ENCODE peak calls at places on chromosomes 7 and 10, in eight cellular contexts. C is frontal cortex, J is hippocampal formation, I is endodermal cell, T is posterior vena cava, M is HS-5, F is endothelial cell, W is NCI-H460. U is an unnamed sample.

GRCh38 chr7:110921478-110922210 is 169.3 kb upstream of the LRRN3 start:
- DNase-seq in M (no peak), W (no peak), T (no peak), J (no peak), C (no peak), F (no peak), I (no peak), U (no peak)

GRCh38 chr10:51048792-51049191 is 25.5 kb upstream of the PRKG1 start:
- DNase-seq in T (no peak), I (no peak), C (no peak), F (no peak), J (no peak), M (no peak), W (no peak), U (no peak)

GRCh38 chr7:6271091-6271658 is 1.2 kb downstream of the CYTH3 start:
- DNase-seq in C (peak; percentile 62), F (peak; percentile 31), M (no peak), T (peak; percentile 88), J (peak; percentile 57), I (peak; percentile 68), W (peak; percentile 55), U (no peak)

GRCh38 chr10:16965740-16966447 is 148.7 kb upstream of the RSU1 start:
- DNase-seq in I (peak; percentile 65), M (peak; percentile 85), T (no peak), W (peak; percentile 67), F (no peak), J (no peak), C (no peak), U (no peak)

GRCh38 chr7:102221961-102222360 is 64.7 kb upstream of the SH2B2 start:
- DNase-seq in W (no peak), F (no peak), I (no peak), T (no peak), C (no peak), M (no peak), J (no peak), U (no peak)

GRCh38 chr10:78977761-78978305 is 90.9 kb upstream of the ZMIZ1 start:
- DNase-seq in T (peak; percentile 88), F (no peak), M (peak; percentile 81), W (no peak), I (no peak), C (no peak), J (no peak), U (peak; percentile 60)

GRCh38 chr10:117980216-117980615 is 66.5 kb downstream of the RAB11FIP2 start:
- DNase-seq in I (no peak), F (no peak), M (peak; percentile 69), C (no peak), J (no peak), W (peak; percentile 19), T (no peak), U (no peak)

GRCh38 chr7:13291010-13291409 is 603.6 kb downstream of the ARL4A start:
- DNase-seq in F (no peak), I (no peak), T (no peak), M (peak; percentile 49), C (no peak), J (no peak), W (no peak), U (no peak)

GRCh38 chr7:11177793-11178192 is 204.1 kb downstream of the PHF14 start:
- DNase-seq in C (no peak), M (peak; percentile 14), W (no peak), I (no peak), F (no peak), J (no peak), T (no peak), U (no peak)

GRCh38 chr7:7157177-7157886 is 25.0 kb upstream of the C1GALT1 start:
- DNase-seq in F (no peak), J (no peak), C (no peak), I (no peak), W (no peak), T (no peak), M (peak; percentile 77), U (no peak)

GRCh38 chr10:89213191-89213808 is 6.2 kb upstream of the CH25H start:
- DNase-seq in F (no peak), T (no peak), J (no peak), I (no peak), W (peak; percentile 26), C (peak; percentile 36), M (no peak), U (peak; percentile 28)

GRCh38 chr7:46694058-46694457 is 773.0 kb upstream of the IGFBP3 start:
- DNase-seq in C (no peak), W (no peak), I (no peak), M (no peak), F (no peak), T (no peak), J (no peak), U (no peak)

GRCh38 chr7:26192485-26193087 is 8.0 kb downstream of the HNRNPA2B1 start:
- DNase-seq in M (no peak), I (no peak), T (no peak), F (no peak), W (no peak), C (no peak), J (no peak), U (no peak)

GRCh38 chr10:92750788-92751533 is 61.2 kb downstream of the HHEX start:
- DNase-seq in J (no peak), T (no peak), M (no peak), F (no peak), I (no peak), C (no peak), W (peak; percentile 92), U (no peak)

GRCh38 chr7:17625038-17625437 is 315.3 kb downstream of the SNX13 start:
- DNase-seq in C (no peak), F (no peak), J (no peak), W (no peak), M (peak; percentile 68), T (no peak), I (no peak), U (no peak)

GRCh38 chr10:123633106-123633505 is 33.0 kb upstream of the GPR26 start:
- DNase-seq in F (no peak), I (peak; percentile 22), W (no peak), M (no peak), C (no peak), T (no peak), J (no peak), U (no peak)

GRCh38 chr7:1454471-1455065 is 4.7 kb downstream of the MICALL2 start:
- DNase-seq in C (peak; percentile 73), F (peak; percentile 30), M (no peak), W (no peak), I (no peak), J (peak; percentile 37), T (no peak), U (no peak)

GRCh38 chr7:94375713-94376112 is 19.0 kb upstream of the COL1A2 start:
- DNase-seq in T (no peak), I (peak; percentile 57), F (no peak), J (no peak), W (peak; percentile 29), C (no peak), M (peak; percentile 70), U (no peak)

GRCh38 chr7:92636018-92636560 is 45.9 kb upstream of the FAM133B start:
- DNase-seq in T (no peak), W (no peak), F (no peak), C (no peak), J (no peak), M (no peak), I (no peak), U (no peak)

GRCh38 chr7:99595111-99595745 is 2.8 kb upstream of the TMEM225B start:
- DNase-seq in M (no peak), I (no peak), T (no peak), J (no peak), F (no peak), W (no peak), C (no peak), U (no peak)

GRCh38 chr10:122864901-122865300 is 14.5 kb downstream of the FAM24B start:
- DNase-seq in T (no peak), C (no peak), F (no peak), W (peak; percentile 49), M (no peak), I (no peak), J (no peak), U (no peak)

GRCh38 chr7:117247809-117248208 is 75.0 kb downstream of the WNT2 start:
- DNase-seq in F (no peak), I (no peak), C (no peak), T (no peak), W (no peak), J (no peak), M (no peak), U (no peak)

GRCh38 chr7:90988996-90989765 is 275.1 kb upstream of the FZD1 start:
- DNase-seq in C (no peak), I (no peak), F (no peak), W (no peak), T (no peak), J (no peak), M (no peak), U (no peak)

GRCh38 chr10:94199565-94199964 is 163.2 kb downstream of the NOC3L start:
- DNase-seq in T (no peak), M (no peak), I (no peak), J (no peak), F (no peak), C (no peak), W (no peak), U (no peak)

GRCh38 chr10:33350041-33350440 is 15.6 kb upstream of the NRP1 start:
- DNase-seq in M (no peak), C (no peak), W (no peak), T (no peak), J (no peak), F (no peak), I (no peak), U (no peak)

GRCh38 chr10:7340179-7340874 is 70.5 kb downstream of the SFMBT2 start:
- DNase-seq in C (no peak), J (peak; percentile 20), F (no peak), T (no peak), W (no peak), I (peak; percentile 48), M (no peak), U (no peak)

GRCh38 chr10:121662945-121663917 is 65.0 kb upstream of the FGFR2 start:
- DNase-seq in M (no peak), C (no peak), W (no peak), T (no peak), I (peak; percentile 92), F (peak; percentile 72), J (no peak), U (peak; percentile 75)

GRCh38 chr7:128270799-128271411 is 29.8 kb downstream of the LEP start:
- DNase-seq in C (no peak), W (no peak), J (no peak), T (peak; percentile 78), F (no peak), M (no peak), I (peak; percentile 64), U (no peak)

GRCh38 chr10:45470098-45471012 is 96.3 kb downstream of the ALOX5 start:
- DNase-seq in T (no peak), C (no peak), W (no peak), M (no peak), J (no peak), I (peak; percentile 81), F (no peak), U (peak; percentile 35)

GRCh38 chr7:150356265-150356897 is 12.2 kb upstream of the REPIN1 start:
- DNase-seq in F (no peak), C (no peak), W (peak; percentile 33), M (no peak), T (no peak), I (peak; percentile 61), J (no peak), U (no peak)

GRCh38 chr7:93232673-93233018 is 480 bp downstream of the VPS50 start:
- DNase-seq in C (no peak), I (no peak), J (no peak), W (no peak), M (no peak), T (no peak), F (peak; percentile 15), U (no peak)

GRCh38 chr7:55351263-55351662 is 13.9 kb upstream of the LANCL2 start:
- DNase-seq in C (no peak), F (no peak), W (no peak), T (no peak), I (no peak), J (no peak), M (no peak), U (no peak)

GRCh38 chr10:73262105-73262730 is 9.8 kb upstream of the MRPS16 start:
- DNase-seq in C (no peak), I (no peak), F (no peak), J (no peak), M (peak; percentile 73), W (peak; percentile 90), T (no peak), U (no peak)

GRCh38 chr10:4103586-4103985 is 318.6 kb upstream of the KLF6 start:
- DNase-seq in T (no peak), M (no peak), J (no peak), I (no peak), F (no peak), W (no peak), C (no peak), U (no peak)

U was measured in HuH-7.